ENCODE peak calls at places on chromosomes 5 and 9, in four cellular contexts. P, S, O and Q are unnamed samples.

GRCh38 chr9:87180846-87181245 is 233.5 kb upstream of the GAS1 start:
- DNase-seq in P (no peak), S (no peak), O (no peak), Q (no peak)

GRCh38 chr5:177049285-177049684 is 26.8 kb downstream of the ZNF346 start:
- DNase-seq in P (no peak), S (no peak), O (no peak), Q (no peak)

GRCh38 chr5:160382361-160382760 is 11.9 kb upstream of the C1QTNF2 start:
- DNase-seq in P (no peak), S (no peak), O (no peak), Q (no peak)

GRCh38 chr5:90915393-90915792 is 356.8 kb downstream of the ADGRV1 start:
- DNase-seq in P (no peak), S (no peak), O (no peak), Q (no peak)

GRCh38 chr9:33143241-33143642 is 23.9 kb downstream of the B4GALT1 start:
- DNase-seq in P (no peak), S (no peak), O (peak; percentile 38), Q (no peak)

GRCh38 chr9:121783126-121783522 is 131.7 kb downstream of the DAB2IP start:
- DNase-seq in P (no peak), S (no peak), O (no peak), Q (no peak)

GRCh38 chr5:135176991-135177390 is 143.0 kb upstream of the PITX1 start:
- DNase-seq in P (no peak), S (no peak), O (no peak), Q (no peak)

GRCh38 chr5:28523887-28524637 is 1485.7 kb upstream of the CDH9 start:
- DNase-seq in P (no peak), S (no peak), O (no peak), Q (no peak)

GRCh38 chr9:114643906-114644305 is 13.7 kb downstream of the TEX53 start:
- DNase-seq in P (no peak), S (no peak), O (peak; percentile 11), Q (no peak)

GRCh38 chr5:52894451-52894850 is 94.7 kb upstream of the ITGA2 start:
- DNase-seq in P (no peak), S (no peak), O (no peak), Q (no peak)

GRCh38 chr5:31408814-31409213 is 123.1 kb downstream of the DROSHA start:
- DNase-seq in P (no peak), S (peak; percentile 24), O (no peak), Q (no peak)

GRCh38 chr9:106745876-106746275 is 117.1 kb upstream of the ZNF462 start:
- DNase-seq in P (no peak), S (no peak), O (no peak), Q (no peak)

GRCh38 chr9:18424132-18424531 is 49.8 kb upstream of the ADAMTSL1 start:
- DNase-seq in P (no peak), S (no peak), O (no peak), Q (no peak)

GRCh38 chr5:1317921-1318565 is 23.2 kb upstream of the TERT start:
- DNase-seq in P (no peak), S (no peak), O (peak; percentile 38), Q (no peak)

GRCh38 chr5:34059997-34060396 is 17.0 kb upstream of the C1QTNF3 start:
- DNase-seq in P (no peak), S (no peak), O (no peak), Q (no peak)

GRCh38 chr9:127121628-127122175 is 733 bp downstream of the ANGPTL2 start:
- DNase-seq in P (peak; percentile 6), S (no peak), O (peak; percentile 75), Q (no peak)

GRCh38 chr5:17232405-17232804 is 15.0 kb downstream of the BASP1 start:
- DNase-seq in P (no peak), S (no peak), O (no peak), Q (no peak)

GRCh38 chr9:99031994-99032393 is 72.9 kb upstream of the TGFBR1 start:
- DNase-seq in P (no peak), S (no peak), O (no peak), Q (no peak)

GRCh38 chr5:93782978-93783377 is 41.6 kb upstream of the POU5F2 start:
- DNase-seq in P (no peak), S (no peak), O (no peak), Q (no peak)

GRCh38 chr5:103441523-103441922 is 121.1 kb downstream of the NUDT12 start:
- DNase-seq in P (no peak), S (no peak), O (no peak), Q (no peak)

GRCh38 chr5:2740051-2740848 is 11.2 kb downstream of the IRX2 start:
- DNase-seq in P (no peak), S (no peak), O (peak; percentile 54), Q (no peak)

GRCh38 chr9:34996181-34996904 is 6.8 kb downstream of the DNAJB5 start:
- DNase-seq in P (no peak), S (no peak), O (peak; percentile 66), Q (no peak)

GRCh38 chr5:169003721-169004481 is 297.0 kb downstream of the SLIT3 start:
- DNase-seq in P (no peak), S (no peak), O (no peak), Q (no peak)

GRCh38 chr5:58231041-58231440 is 228.8 kb downstream of the PLK2 start:
- DNase-seq in P (no peak), S (no peak), O (no peak), Q (no peak)

GRCh38 chr5:77103457-77103856 is 16.4 kb upstream of the ZBED3 start:
- DNase-seq in P (no peak), S (no peak), O (no peak), Q (no peak)

GRCh38 chr5:113105693-113106280 is 129.2 kb downstream of the DCP2 start:
- DNase-seq in P (no peak), S (no peak), O (no peak), Q (no peak)

GRCh38 chr5:141843156-141843927 is 34.9 kb downstream of the PCDH1 start:
- DNase-seq in P (no peak), S (no peak), O (no peak), Q (no peak)

GRCh38 chr5:108681079-108681921 is 66.4 kb upstream of the FER start:
- DNase-seq in P (peak; percentile 17), S (peak; percentile 38), O (no peak), Q (no peak)

GRCh38 chr5:32254987-32255900 is 57.5 kb downstream of the MTMR12 start:
- DNase-seq in P (no peak), S (no peak), O (no peak), Q (no peak)

GRCh38 chr5:165622864-165623536 is 2117.6 kb downstream of the MAT2B start:
- DNase-seq in P (no peak), S (no peak), O (no peak), Q (no peak)

GRCh38 chr5:174428895-174429294 is 295.5 kb upstream of the MSX2 start:
- DNase-seq in P (no peak), S (no peak), O (no peak), Q (no peak)

GRCh38 chr9:120845255-120845654 is 2.5 kb upstream of the PSMD5 start:
- DNase-seq in P (no peak), S (no peak), O (no peak), Q (no peak)

GRCh38 chr5:176780951-176781350 is 29.4 kb upstream of the UNC5A start:
- DNase-seq in P (no peak), S (no peak), O (peak; percentile 62), Q (no peak)

GRCh38 chr5:173612948-173613347 is 3.5 kb downstream of the BOD1 start:
- DNase-seq in P (no peak), S (no peak), O (no peak), Q (no peak)

GRCh38 chr5:135140805-135141204 is 106.8 kb upstream of the PITX1 start:
- DNase-seq in P (no peak), S (peak; percentile 88), O (peak; percentile 73), Q (no peak)

GRCh38 chr9:69649566-69650260 is 22.5 kb downstream of the APBA1 start:
- DNase-seq in P (no peak), S (no peak), O (no peak), Q (no peak)